ENCODE peak calls at places on chromosomes 3 and 15, in five cellular contexts. One of them, this sample, is unnamed.

GRCh38 chr3:72692959-72693518 is 155.2 kb downstream of the SHQ1 start:
- DNase-seq in mesothelial cell of epicardium: no peak
- DNase-seq in posterior vena cava: no peak
- DNase-seq in activated T-cell treated with anti-CD3 and anti-CD28 coated beads for 48 hours: no peak
- DNase-seq in NCI-H510A treated with DMSO at 0.1 percent for 48 hours: peak
- DNase-seq in this sample: no peak

GRCh38 chr15:29270169-29270955 is 740 bp upstream of the NSMCE3 start:
- DNase-seq in activated T-cell treated with anti-CD3 and anti-CD28 coated beads for 48 hours: no peak
- DNase-seq in posterior vena cava: no peak
- DNase-seq in mesothelial cell of epicardium: no peak
- DNase-seq in NCI-H510A treated with DMSO at 0.1 percent for 48 hours: no peak
- DNase-seq in this sample: no peak

GRCh38 chr15:90871716-90872480 is 3.5 kb downstream of the FURIN start:
- DNase-seq in activated T-cell treated with anti-CD3 and anti-CD28 coated beads for 48 hours: no peak
- DNase-seq in posterior vena cava: no peak
- DNase-seq in NCI-H510A treated with DMSO at 0.1 percent for 48 hours: peak
- DNase-seq in mesothelial cell of epicardium: no peak
- DNase-seq in this sample: no peak

GRCh38 chr3:133540896-133541674 is 32.4 kb upstream of the CDV3 start:
- DNase-seq in NCI-H510A treated with DMSO at 0.1 percent for 48 hours: no peak
- DNase-seq in mesothelial cell of epicardium: no peak
- DNase-seq in posterior vena cava: no peak
- DNase-seq in activated T-cell treated with anti-CD3 and anti-CD28 coated beads for 48 hours: no peak
- DNase-seq in this sample: no peak

GRCh38 chr3:127459891-127460290 is 130.6 kb downstream of the TPRA1 start:
- DNase-seq in posterior vena cava: peak
- DNase-seq in mesothelial cell of epicardium: no peak
- DNase-seq in activated T-cell treated with anti-CD3 and anti-CD28 coated beads for 48 hours: no peak
- DNase-seq in NCI-H510A treated with DMSO at 0.1 percent for 48 hours: no peak
- DNase-seq in this sample: no peak

GRCh38 chr15:29678504-29679034 is 143.7 kb downstream of the TJP1 start:
- DNase-seq in NCI-H510A treated with DMSO at 0.1 percent for 48 hours: no peak
- DNase-seq in mesothelial cell of epicardium: peak
- DNase-seq in activated T-cell treated with anti-CD3 and anti-CD28 coated beads for 48 hours: no peak
- DNase-seq in posterior vena cava: no peak
- DNase-seq in this sample: peak

GRCh38 chr15:68526784-68527183 is 52.0 kb upstream of the CORO2B start:
- DNase-seq in NCI-H510A treated with DMSO at 0.1 percent for 48 hours: no peak
- DNase-seq in mesothelial cell of epicardium: no peak
- DNase-seq in activated T-cell treated with anti-CD3 and anti-CD28 coated beads for 48 hours: no peak
- DNase-seq in posterior vena cava: no peak
- DNase-seq in this sample: no peak

GRCh38 chr3:105957722-105958121 is 88.9 kb upstream of the CBLB start:
- DNase-seq in posterior vena cava: no peak
- DNase-seq in mesothelial cell of epicardium: no peak
- DNase-seq in activated T-cell treated with anti-CD3 and anti-CD28 coated beads for 48 hours: no peak
- DNase-seq in NCI-H510A treated with DMSO at 0.1 percent for 48 hours: no peak
- DNase-seq in this sample: no peak

GRCh38 chr3:11596387-11596786 is 47.3 kb downstream of the VGLL4 start:
- DNase-seq in NCI-H510A treated with DMSO at 0.1 percent for 48 hours: no peak
- DNase-seq in activated T-cell treated with anti-CD3 and anti-CD28 coated beads for 48 hours: no peak
- DNase-seq in posterior vena cava: no peak
- DNase-seq in mesothelial cell of epicardium: no peak
- DNase-seq in this sample: no peak